ENCODE peak calls at places on chromosomes 2 and 18, in four cellular contexts. C is ascending aorta, Q is heart right ventricle, W is gastrocnemius medialis. I is an unnamed sample.

GRCh38 chr2:136248242-136248641 is 130.3 kb upstream of the CXCR4 start:
- DNase-seq in W (no peak), C (no peak), Q (no peak), I (no peak)

GRCh38 chr2:40448476-40449079 is 3.3 kb downstream of the SLC8A1 start:
- DNase-seq in W (no peak), Q (no peak), C (no peak), I (no peak)

GRCh38 chr2:44753552-44754285 is 187.8 kb upstream of the SIX3 start:
- DNase-seq in C (no peak), Q (no peak), W (no peak), I (no peak)

GRCh38 chr2:134491796-134492441 is 226.9 kb downstream of the TMEM163 start:
- DNase-seq in C (no peak), Q (peak), W (no peak), I (no peak)

GRCh38 chr2:40106061-40106460 is 327.0 kb upstream of the THUMPD2 start:
- DNase-seq in C (no peak), Q (no peak), W (no peak), I (no peak)

GRCh38 chr2:206642075-206643025 is at the start of gene FAM237A:
- DNase-seq in W (no peak), Q (peak), C (no peak), I (no peak)

GRCh38 chr18:63974991-63975390 is 5.1 kb downstream of the SERPINB8 start:
- DNase-seq in Q (no peak), W (no peak), C (no peak), I (no peak)

GRCh38 chr2:78602862-78603261 is 422.6 kb upstream of the REG3G start:
- DNase-seq in Q (no peak), W (no peak), C (no peak), I (no peak)

GRCh38 chr2:67579207-67579606 is 182.1 kb downstream of the ETAA1 start:
- DNase-seq in C (no peak), Q (no peak), W (no peak), I (no peak)

GRCh38 chr2:191612496-191612895 is 65.4 kb upstream of the NABP1 start:
- DNase-seq in C (no peak), W (no peak), Q (no peak), I (no peak)

GRCh38 chr18:2240311-2240705 is 331.0 kb downstream of the METTL4 start:
- DNase-seq in C (no peak), Q (no peak), W (no peak), I (no peak)

GRCh38 chr2:144510206-144510991 is 9.5 kb downstream of the ZEB2 start:
- DNase-seq in C (no peak), W (peak), Q (no peak), I (no peak)

GRCh38 chr2:218607436-218608115 is at the start of gene PLCD4:
- DNase-seq in W (peak), Q (no peak), C (no peak), I (no peak)

GRCh38 chr2:19786408-19787058 is 115.2 kb downstream of the TTC32 start:
- DNase-seq in C (no peak), W (no peak), Q (no peak), I (no peak)

DNA sequence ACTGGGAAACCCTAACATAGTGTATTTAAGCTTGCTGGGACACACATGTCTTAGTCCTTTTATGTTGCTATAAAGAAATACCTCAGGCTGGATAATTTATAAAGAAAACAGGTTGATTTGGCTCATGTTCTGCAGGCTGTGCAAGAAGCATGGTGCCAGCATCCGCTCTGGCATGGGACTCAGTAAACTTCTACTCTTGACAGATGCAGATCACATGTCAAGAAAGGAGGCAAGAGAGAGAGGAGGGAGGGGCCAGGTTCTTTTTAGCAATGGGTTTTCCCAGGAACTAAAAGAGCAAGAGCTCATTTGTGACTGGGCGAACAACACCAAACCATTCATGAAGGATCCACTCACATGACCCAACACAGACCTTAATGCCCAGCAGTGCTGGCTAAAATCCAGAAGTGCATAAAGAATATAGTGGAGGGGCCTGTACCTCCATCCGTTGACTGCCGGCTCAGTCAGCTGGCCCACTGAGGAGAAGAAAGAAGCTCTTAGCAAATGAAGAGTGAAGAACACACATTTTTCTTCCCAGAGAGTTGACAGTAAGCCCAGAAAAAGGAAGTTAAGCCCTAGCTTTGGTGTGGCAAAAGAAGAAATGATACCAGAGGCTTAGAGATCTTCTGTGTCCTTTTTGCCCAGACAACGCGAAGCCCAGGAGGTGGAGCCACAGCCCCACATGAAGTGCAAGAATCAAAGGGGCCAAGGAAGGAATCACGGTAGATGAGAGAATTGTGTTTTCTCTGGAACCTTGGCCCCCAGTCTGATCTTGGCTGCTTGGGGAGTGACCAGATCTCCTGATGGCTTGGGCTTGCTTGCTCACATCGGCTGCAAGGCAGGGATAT is 183.5 kb upstream of the FAM98A start:
- DNase-seq in Q (no peak), C (no peak), W (no peak), I (no peak)
- TF ChIP-seq CTCF in Q (peak), C (no peak), W (no peak), I (no peak)

GRCh38 chr2:12616456-12617163 is 100.1 kb upstream of the TRIB2 start:
- DNase-seq in Q (no peak), W (no peak), C (no peak), I (no peak)

GRCh38 chr2:12617853-12618252 is 98.9 kb upstream of the TRIB2 start:
- DNase-seq in W (no peak), Q (no peak), C (no peak), I (no peak)

GRCh38 chr2:12619975-12620374 is 96.8 kb upstream of the TRIB2 start:
- DNase-seq in C (no peak), W (no peak), Q (peak), I (no peak)

GRCh38 chr2:12617366-12617765 is 99.4 kb upstream of the TRIB2 start:
- DNase-seq in C (no peak), W (no peak), Q (no peak), I (no peak)

DNA sequence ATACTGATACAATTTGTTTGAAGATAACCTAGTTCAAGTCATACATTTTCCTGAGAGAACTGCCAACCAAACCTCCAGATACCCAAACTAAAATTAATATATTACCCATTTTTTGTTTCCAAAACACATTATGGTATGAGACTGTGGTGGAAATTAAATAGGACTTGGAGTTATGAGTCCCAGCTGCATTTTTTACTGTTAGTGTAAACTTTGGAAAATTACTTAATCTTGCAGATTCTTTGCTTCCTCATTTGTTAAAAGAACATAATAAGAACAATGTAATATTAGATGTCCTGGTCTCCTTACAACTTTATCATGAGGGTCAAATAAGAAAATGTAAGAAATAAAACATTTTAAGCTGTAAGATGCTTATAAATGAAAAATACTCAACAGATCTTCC is 98.2 kb upstream of the TRIB2 start:
- DNase-seq in C (no peak), W (no peak), Q (no peak), I (no peak)
- TF ChIP-seq CTCF in C (no peak), W (no peak), Q (no peak), I (no peak)

DNA sequence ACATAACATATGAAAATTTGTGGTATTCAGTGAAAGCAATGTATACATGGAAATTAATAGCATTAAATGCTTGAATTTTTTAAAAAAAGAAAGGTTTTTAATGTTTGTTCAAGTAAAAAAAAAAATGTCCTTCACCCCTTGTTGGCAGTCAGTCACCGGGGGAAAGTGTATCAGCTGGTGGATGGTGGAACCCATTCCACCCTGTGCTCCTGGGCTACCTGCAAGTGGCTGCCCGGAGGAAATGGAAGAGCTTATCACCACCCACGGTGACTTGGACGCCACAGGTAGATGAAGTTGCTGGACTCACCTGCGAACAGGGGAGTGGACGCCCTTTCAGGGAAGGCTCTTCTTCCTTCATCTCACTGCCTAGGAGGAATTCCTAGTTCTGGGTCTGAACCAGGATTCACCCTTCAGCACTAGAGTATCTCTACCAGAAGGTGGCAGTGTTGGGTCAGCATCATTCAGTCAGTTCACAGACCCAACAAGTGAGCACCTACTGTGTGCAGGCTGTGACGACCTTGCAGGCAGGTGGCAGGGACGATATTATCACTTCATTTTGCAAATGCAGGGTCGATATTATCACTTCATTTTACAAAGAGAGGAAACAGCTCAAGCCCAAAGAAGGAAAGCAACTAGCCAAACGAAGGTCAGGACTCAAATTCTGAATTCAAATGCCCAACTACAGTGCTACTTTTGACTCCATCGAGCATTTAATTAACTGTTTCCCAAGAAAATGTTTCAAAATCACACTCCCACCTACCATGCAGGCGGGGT is 35.8 kb downstream of the CIB4 start:
- DNase-seq in Q (no peak), W (no peak), C (no peak), I (no peak)
- TF ChIP-seq CTCF in Q (peak), W (peak), C (peak), I (peak)

GRCh38 chr18:59013744-59014143 is 125.9 kb upstream of the SEC11C start:
- DNase-seq in Q (no peak), C (no peak), W (no peak), I (no peak)
- TF ChIP-seq CTCF in Q (no peak), C (no peak), W (no peak), I (no peak)

DNA sequence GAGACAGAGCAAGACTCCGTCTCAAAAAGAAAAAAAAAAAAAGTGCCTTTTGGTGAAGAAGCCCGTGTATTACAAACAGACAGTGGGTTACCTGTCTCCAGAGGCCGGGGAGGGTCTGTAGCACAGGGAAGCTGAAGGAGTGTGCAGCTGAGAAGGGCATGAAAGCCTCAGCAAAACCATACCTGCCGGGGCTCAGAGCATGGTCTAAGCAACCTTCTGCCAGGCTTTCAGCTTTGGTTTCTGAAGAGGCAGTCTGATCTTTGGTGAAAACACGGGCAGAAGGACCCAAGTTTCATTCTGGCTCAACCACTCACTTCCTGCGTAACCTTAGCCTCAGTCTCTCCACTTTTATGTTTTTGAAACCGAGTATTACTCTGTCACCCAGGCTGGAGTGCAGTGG is 21.5 kb downstream of the SH2D6 start:
- DNase-seq in Q (no peak), C (no peak), W (no peak), I (no peak)
- TF ChIP-seq CTCF in Q (no peak), C (no peak), W (no peak), I (no peak)

DNA sequence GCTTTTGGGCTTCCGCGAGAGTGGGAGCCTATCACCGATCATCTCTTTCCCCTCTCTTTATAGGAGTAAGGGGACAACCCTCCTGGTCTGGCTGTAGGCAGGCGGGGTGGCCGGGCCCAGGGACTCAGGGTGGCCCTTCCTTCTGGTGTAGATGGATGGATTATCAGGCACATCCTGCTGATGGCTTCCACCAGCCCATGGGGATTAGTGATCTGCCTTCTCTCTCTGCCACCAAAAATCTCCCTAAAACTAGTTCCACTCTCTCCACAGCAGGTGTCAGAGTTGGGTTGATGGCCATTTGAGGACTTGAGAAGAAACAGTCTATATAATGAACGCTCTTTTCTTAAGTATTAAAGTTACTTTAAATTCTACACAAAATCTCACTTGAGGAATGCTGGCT is 37.4 kb downstream of the NCK2 start:
- DNase-seq in Q (no peak), C (no peak), W (no peak), I (no peak)
- TF ChIP-seq CTCF in Q (no peak), C (peak), W (no peak), I (no peak)

GRCh38 chr2:33018271-33018670 is 71.5 kb downstream of the LTBP1 start:
- DNase-seq in W (no peak), Q (no peak), C (no peak), I (no peak)
- TF ChIP-seq CTCF in W (no peak), Q (no peak), C (no peak), I (no peak)

GRCh38 chr18:42583197-42583776 is 532.2 kb downstream of the RIT2 start:
- DNase-seq in C (no peak), W (no peak), Q (no peak), I (no peak)

GRCh38 chr18:42574871-42575270 is 540.6 kb downstream of the RIT2 start:
- DNase-seq in C (no peak), W (no peak), Q (no peak), I (no peak)

GRCh38 chr18:42576141-42576540 is 539.3 kb downstream of the RIT2 start:
- DNase-seq in W (no peak), C (no peak), Q (no peak), I (no peak)

GRCh38 chr18:42582266-42582665 is 533.2 kb downstream of the RIT2 start:
- DNase-seq in Q (no peak), W (no peak), C (no peak), I (no peak)

DNA sequence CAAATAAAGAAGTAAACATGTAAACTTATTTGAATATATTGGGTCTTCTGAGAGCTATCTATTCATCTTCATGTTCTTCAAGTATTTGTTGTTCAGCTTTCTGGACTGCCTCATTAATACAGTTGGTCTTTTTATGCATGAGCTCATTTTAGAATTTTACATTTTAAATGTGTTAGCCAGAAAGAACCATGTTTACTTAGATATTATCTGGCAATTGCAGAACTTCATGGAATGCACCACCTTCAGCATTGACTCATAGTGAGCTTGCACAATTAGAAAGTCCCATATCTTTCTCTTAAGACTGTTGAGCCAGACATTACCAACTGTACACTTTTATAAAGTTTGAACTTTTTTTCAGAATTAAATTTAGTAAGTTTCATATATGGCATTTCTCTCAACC is 536.7 kb downstream of the RIT2 start:
- DNase-seq in W (no peak), Q (no peak), C (no peak), I (no peak)
- TF ChIP-seq CTCF in W (no peak), Q (no peak), C (no peak), I (no peak)

I was measured in uterus.